ENCODE peak calls at places on chromosomes 2 and 18, in five cellular contexts. L is thoracic aorta, R is fibroblast of lung, D is heart left ventricle, J is lower lobe of right lung. F is an unnamed sample.

GRCh38 chr2:68059769-68060525 is 2.9 kb downstream of the C1D start:
- DNase-seq in R (no peak), L (no peak), D (no peak), J (no peak), F (no peak)

GRCh38 chr2:2564300-2565085 is 233.4 kb upstream of the MYT1L start:
- DNase-seq in J (no peak), R (no peak), L (no peak), D (no peak), F (no peak)

GRCh38 chr2:160394153-160394552 is 99.5 kb downstream of the RBMS1 start:
- DNase-seq in L (no peak), J (no peak), R (no peak), D (no peak), F (no peak)

GRCh38 chr2:9800975-9801723 is 42.1 kb upstream of the TAF1B start:
- DNase-seq in D (no peak), J (peak; percentile 88), L (no peak), R (peak; percentile 48), F (peak; percentile 71)

GRCh38 chr2:19902272-19902730 is 518 bp upstream of the TTC32 start:
- DNase-seq in D (no peak), R (no peak), J (no peak), L (no peak), F (no peak)

GRCh38 chr2:232731470-232731869 is 34.3 kb downstream of the GIGYF2 start:
- DNase-seq in D (no peak), J (no peak), L (no peak), R (peak; percentile 15), F (no peak)

GRCh38 chr2:222747526-222748160 is 76.2 kb downstream of the MOGAT1 start:
- DNase-seq in J (no peak), R (no peak), D (no peak), L (no peak), F (no peak)

GRCh38 chr2:237438082-237438925 is 24.3 kb upstream of the COL6A3 start:
- DNase-seq in D (no peak), J (no peak), L (no peak), R (no peak), F (no peak)

GRCh38 chr18:10386956-10387355 is 67.5 kb upstream of the APCDD1 start:
- DNase-seq in L (no peak), J (no peak), D (no peak), R (no peak), F (no peak)

GRCh38 chr18:27004056-27004829 is 138.7 kb upstream of the AQP4 start:
- DNase-seq in R (peak; percentile 20), D (no peak), J (no peak), L (no peak), F (no peak)

GRCh38 chr2:27828305-27828704 is 56.8 kb downstream of the MRPL33 start:
- DNase-seq in L (no peak), R (no peak), D (no peak), J (no peak), F (no peak)

GRCh38 chr2:36663851-36664715 is 32.4 kb upstream of the VIT start:
- DNase-seq in L (no peak), D (no peak), J (no peak), R (peak; percentile 85), F (no peak)

GRCh38 chr2:89837962-89838625 is 1146.6 kb downstream of the RPIA start:
- DNase-seq in L (no peak), D (no peak), R (no peak), J (no peak), F (no peak)

GRCh38 chr2:1546023-1546591 is 132.8 kb downstream of the TPO start:
- DNase-seq in J (no peak), R (peak; percentile 68), L (no peak), D (no peak), F (no peak)

GRCh38 chr2:128630974-128631697 is 312.5 kb upstream of the HS6ST1 start:
- DNase-seq in J (no peak), L (no peak), R (no peak), D (peak; percentile 5), F (no peak)

GRCh38 chr2:120442923-120443571 is 97.1 kb downstream of the INHBB start:
- DNase-seq in L (no peak), J (peak; percentile 89), D (no peak), R (no peak), F (no peak)

GRCh38 chr2:73333564-73333963 is 40.2 kb upstream of the EGR4 start:
- DNase-seq in R (no peak), J (no peak), L (no peak), D (no peak), F (no peak)

GRCh38 chr2:48423376-48423775 is 106.6 kb upstream of the STON1 start:
- DNase-seq in L (no peak), J (no peak), R (peak; percentile 56), D (no peak), F (no peak)

GRCh38 chr2:72142743-72143440 is 4.8 kb downstream of the CYP26B1 start:
- DNase-seq in D (peak; percentile 79), L (no peak), R (peak; percentile 60), J (no peak), F (peak; percentile 76)

GRCh38 chr2:6637329-6637728 is 228.4 kb downstream of the CMPK2 start:
- DNase-seq in D (no peak), R (no peak), L (no peak), J (no peak), F (no peak)

GRCh38 chr2:59528525-59528924 is 1024.9 kb downstream of the BCL11A start:
- DNase-seq in L (no peak), J (no peak), D (no peak), R (no peak), F (no peak)

GRCh38 chr18:5600376-5601071 is 56.7 kb upstream of the EPB41L3 start:
- DNase-seq in L (no peak), J (no peak), R (peak; percentile 62), D (no peak), F (no peak)

GRCh38 chr2:174699993-174700766 is 64.1 kb downstream of the CHRNA1 start:
- DNase-seq in R (peak; percentile 73), L (no peak), J (no peak), D (no peak), F (no peak)

GRCh38 chr2:147952118-147952517 is 68.4 kb downstream of the ORC4 start:
- DNase-seq in R (no peak), D (no peak), J (no peak), L (no peak), F (no peak)

GRCh38 chr18:38940863-38941531 is 1375.4 kb upstream of the CELF4 start:
- DNase-seq in L (no peak), J (no peak), D (no peak), R (peak; percentile 69), F (no peak)

GRCh38 chr2:232988444-232988843 is 24.6 kb downstream of the NGEF start:
- DNase-seq in J (no peak), L (peak; percentile 30), R (peak; percentile 96), D (no peak), F (peak; percentile 39)

GRCh38 chr2:239552213-239552926 is 151.6 kb upstream of the HDAC4 start:
- DNase-seq in J (no peak), L (no peak), D (no peak), R (no peak), F (no peak)

GRCh38 chr2:159615936-159616733 is at the start of gene BAZ2B:
- DNase-seq in D (peak; percentile 51), L (peak; percentile 12), J (no peak), R (peak; percentile 87), F (peak; percentile 56)

GRCh38 chr2:182824056-182824758 is 42.2 kb downstream of the FRZB start:
- DNase-seq in D (no peak), L (no peak), R (no peak), J (no peak), F (no peak)

GRCh38 chr2:13682878-13683277 is 949.6 kb upstream of the LRATD1 start:
- DNase-seq in D (no peak), J (no peak), L (no peak), R (peak; percentile 84), F (no peak)

GRCh38 chr2:13681936-13682335 is 950.6 kb upstream of the LRATD1 start:
- DNase-seq in J (no peak), L (no peak), R (peak; percentile 70), D (no peak), F (no peak)

DNA sequence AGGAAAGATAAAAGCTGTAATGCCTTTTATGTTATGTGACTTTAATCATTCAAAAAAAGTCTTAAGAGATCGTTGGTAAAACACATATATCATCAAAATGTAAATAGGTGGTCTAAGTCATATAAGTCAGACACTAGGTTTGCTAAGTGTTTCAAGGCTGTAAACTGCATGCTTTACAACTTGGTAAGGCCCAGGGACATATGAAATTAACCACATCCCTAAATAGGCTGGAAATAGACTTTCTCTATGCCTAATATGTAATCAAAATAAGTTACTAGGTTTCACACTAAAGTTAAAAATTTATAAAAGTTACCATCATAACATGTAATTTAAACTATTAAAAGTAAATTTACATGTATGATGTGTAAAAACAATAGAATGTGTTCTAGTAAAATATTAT is 946.3 kb upstream of the LRATD1 start:
- DNase-seq in R (no peak), D (no peak), J (no peak), L (no peak), F (no peak)
- H3K9me3 ChIP-seq in R (no peaks in the 10 kb centered on the region), D (no peaks in the 10 kb centered on the region), J (peaks cover 20% of the 10 kb centered on the region), L (peaks cover 6% of the 10 kb centered on the region), F (peaks cover 30% of the 10 kb centered on the region)

GRCh38 chr2:223784221-223784772 is 53.1 kb downstream of the AP1S3 start:
- DNase-seq in R (no peak), D (no peak), L (no peak), J (no peak), F (no peak)

GRCh38 chr2:223781560-223781959 is 55.8 kb downstream of the AP1S3 start:
- DNase-seq in R (no peak), D (no peak), J (no peak), L (no peak), F (no peak)

GRCh38 chr2:223774193-223774592 is 63.2 kb downstream of the AP1S3 start:
- DNase-seq in J (no peak), L (no peak), R (no peak), D (no peak), F (no peak)

DNA sequence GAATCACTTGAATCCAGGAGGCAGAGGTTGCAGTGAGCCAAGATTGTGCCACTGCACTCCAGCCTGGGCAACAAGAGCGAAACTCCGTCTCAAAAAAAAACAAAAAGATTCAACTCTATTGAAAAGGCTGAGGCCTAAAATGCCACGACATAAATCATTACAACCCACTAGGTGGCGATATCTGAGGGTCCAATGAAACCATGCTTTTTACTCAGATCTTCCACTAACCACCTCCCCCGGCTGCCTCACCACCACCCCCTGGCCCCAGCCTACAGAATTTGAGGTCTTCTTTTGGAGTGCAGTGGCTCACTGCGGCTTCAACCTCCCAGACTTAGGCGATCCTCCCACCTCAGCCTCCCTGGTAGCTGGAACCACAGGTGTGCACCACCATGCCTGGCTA is 57.5 kb downstream of the AP1S3 start:
- DNase-seq in D (no peak), L (no peak), J (no peak), R (peak; percentile 42), F (no peak)
- TF ChIP-seq CTCF in D (no peak), L (no peak), J (peak; percentile 19), R (peak; percentile 18), F (no peak)

DNA sequence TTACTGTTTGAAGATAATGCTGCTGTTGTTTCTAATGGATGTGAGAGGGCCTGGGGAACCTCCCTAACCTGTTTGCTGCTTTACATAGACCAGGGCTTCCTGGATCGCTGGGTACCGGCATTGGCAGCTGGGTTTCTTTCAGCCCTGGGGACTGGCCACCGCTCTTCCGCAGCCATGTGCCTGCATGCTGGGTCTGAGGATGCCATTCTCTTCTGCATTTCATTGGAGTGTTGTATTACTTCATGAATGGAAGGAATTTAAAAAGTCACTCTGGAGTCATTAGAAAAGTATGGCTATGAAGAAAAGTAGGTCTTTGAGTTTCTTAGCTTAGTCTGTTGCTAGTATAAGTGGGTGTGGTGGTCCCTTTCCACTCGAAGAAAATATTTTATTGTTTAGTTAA is 107.3 kb upstream of the MGAT5 start:
- DNase-seq in R (no peak), L (no peak), D (no peak), J (no peak), F (no peak)
- H3K4me3 ChIP-seq in R (no peak overlapping the region), L (no peak overlapping the region), D (no peak overlapping the region), J (no peak overlapping the region), F (no peak overlapping the region)

GRCh38 chr18:6943143-6943542 is 174.5 kb downstream of the LAMA1 start:
- DNase-seq in L (no peak), R (no peak), J (no peak), D (no peak), F (no peak)
- H3K9me3 ChIP-seq in L (no peaks in the 10 kb centered on the region), R (no peaks in the 10 kb centered on the region), J (no peaks in the 10 kb centered on the region), D (no peaks in the 10 kb centered on the region), F (no peaks in the 10 kb centered on the region)

F was measured in psoas muscle.